ENCODE peak calls at places on chromosomes 3 and 15, in six cellular contexts. O, R, B, W, L and N are unnamed samples.

GRCh38 chr3:114377426-114377825 is 83.6 kb downstream of the TIGIT start:
- DNase-seq in B (no peak), L (no peak), W (no peak), R (no peak), O (no peak), N (no peak)

GRCh38 chr15:69758291-69758771 is 305.7 kb downstream of the RPLP1 start:
- DNase-seq in B (no peak), L (no peak), W (no peak), R (peak), O (no peak), N (no peak)

GRCh38 chr15:94670436-94671034 is 439.2 kb downstream of the MCTP2 start:
- DNase-seq in O (no peak), W (peak), B (peak), L (peak), R (peak), N (peak)

GRCh38 chr3:33884204-33884561 is 85.8 kb downstream of the PDCD6IP start:
- DNase-seq in R (peak), L (peak), W (no peak), B (peak), O (no peak), N (no peak)

GRCh38 chr3:35263477-35263876 is 375.8 kb upstream of the ARPP21 start:
- DNase-seq in B (no peak), W (no peak), O (no peak), L (no peak), R (no peak), N (no peak)

GRCh38 chr3:44509985-44510360 is 32.5 kb upstream of the ZNF445 start:
- DNase-seq in L (no peak), R (no peak), O (no peak), B (no peak), W (no peak), N (peak)

GRCh38 chr3:28295819-28296364 is 52.6 kb upstream of the ZCWPW2 start:
- DNase-seq in B (no peak), O (no peak), R (no peak), L (no peak), W (no peak), N (no peak)

GRCh38 chr3:76370749-76371148 is 585.4 kb upstream of the ZNF717 start:
- DNase-seq in B (no peak), R (no peak), O (no peak), L (no peak), W (no peak), N (no peak)

GRCh38 chr3:84136425-84136824 is 822.4 kb upstream of the CADM2 start:
- DNase-seq in B (peak), O (no peak), L (no peak), R (no peak), W (no peak), N (peak)

GRCh38 chr3:35670408-35670807 is 31.1 kb downstream of the ARPP21 start:
- DNase-seq in B (no peak), W (no peak), O (no peak), L (no peak), R (no peak), N (no peak)

GRCh38 chr15:65789105-65789504 is 3.0 kb downstream of the DENND4A start:
- DNase-seq in O (no peak), B (no peak), L (no peak), W (no peak), R (no peak), N (no peak)

GRCh38 chr3:183826448-183826847 is 1.1 kb upstream of the MAP6D1 start:
- DNase-seq in O (no peak), R (no peak), L (no peak), B (no peak), W (no peak), N (no peak)

GRCh38 chr3:61600195-61600594 is 38.8 kb downstream of the PTPRG start:
- DNase-seq in R (no peak), W (no peak), B (no peak), O (no peak), L (no peak), N (no peak)

GRCh38 chr15:85125056-85125661 is 143.5 kb downstream of the PDE8A start:
- DNase-seq in O (no peak), L (no peak), W (peak), B (peak), R (no peak), N (peak)

GRCh38 chr3:13235897-13236296 is 162.7 kb upstream of the IQSEC1 start:
- DNase-seq in L (no peak), R (no peak), B (no peak), O (no peak), W (no peak), N (no peak)

GRCh38 chr3:12356996-12357395 is 68.1 kb downstream of the PPARG start:
- DNase-seq in O (no peak), R (no peak), W (no peak), L (no peak), B (no peak), N (no peak)

GRCh38 chr3:54939591-54940300 is 11.9 kb upstream of the LRTM1 start:
- DNase-seq in B (no peak), L (no peak), O (no peak), R (no peak), W (no peak), N (no peak)

GRCh38 chr15:70605606-70606410 is 157.6 kb downstream of the UACA start:
- DNase-seq in W (no peak), L (no peak), R (peak), O (no peak), B (no peak), N (no peak)

GRCh38 chr3:20739814-20740213 is 553.8 kb upstream of the SGO1 start:
- DNase-seq in W (no peak), R (no peak), B (no peak), O (no peak), L (no peak), N (peak)

GRCh38 chr15:59420986-59421618 is 16.9 kb upstream of the FAM81A start:
- DNase-seq in O (no peak), R (no peak), W (no peak), L (no peak), B (peak), N (no peak)

GRCh38 chr15:74034206-74034755 is 39.8 kb downstream of the PML start:
- DNase-seq in W (no peak), L (no peak), B (no peak), O (no peak), R (no peak), N (no peak)

GRCh38 chr3:13896473-13897154 is 16.7 kb upstream of the WNT7A start:
- DNase-seq in W (peak), O (no peak), B (peak), R (peak), L (peak), N (peak)

GRCh38 chr15:65339926-65340325 is 35.4 kb downstream of the RNU5B-1 start:
- DNase-seq in O (no peak), B (peak), L (no peak), R (no peak), W (no peak), N (no peak)

GRCh38 chr3:75192065-75192658 is 472.0 kb upstream of the FRG2C start:
- DNase-seq in L (no peak), O (no peak), R (peak), W (peak), B (peak), N (peak)

GRCh38 chr3:158492685-158493084 is 78.3 kb upstream of the MLF1 start:
- DNase-seq in O (no peak), L (no peak), W (no peak), B (no peak), R (no peak), N (no peak)

GRCh38 chr3:124760601-124761000 is 30.3 kb downstream of the UMPS start:
- DNase-seq in L (peak), R (no peak), O (no peak), W (peak), B (peak), N (no peak)

GRCh38 chr3:24670871-24671270 is 176.2 kb upstream of the THRB start:
- DNase-seq in L (no peak), O (no peak), B (no peak), W (no peak), R (no peak), N (no peak)

GRCh38 chr3:41102053-41102556 is 97.2 kb upstream of the CTNNB1 start:
- DNase-seq in O (no peak), L (peak), B (peak), R (no peak), W (no peak), N (no peak)